ENCODE peak calls at places on chromosomes 12 and 14, in six cellular contexts. One of them, this sample, is unnamed. For H3K9me3, the result is how much of the 10 kb centered on the place peaks cover.

GRCh38 chr12:75954076-75954475 is 77.5 kb downstream of the PHLDA1 start:
- DNase-seq in uterus: no peak
- DNase-seq in aorta: no peak
- DNase-seq in psoas muscle: no peak
- DNase-seq in cardiac muscle cell: no peak
- DNase-seq in T-helper 17 cell: no peak
- DNase-seq in this sample: no peak

GRCh38 chr12:45303955-45304354 is 88.1 kb downstream of the ANO6 start:
- DNase-seq in aorta: no peak
- DNase-seq in psoas muscle: no peak
- DNase-seq in uterus: no peak
- DNase-seq in T-helper 17 cell: no peak
- DNase-seq in cardiac muscle cell: no peak
- DNase-seq in this sample: no peak

GRCh38 chr14:101019541-101019940 is 116.0 kb upstream of the RTL1 start:
- DNase-seq in cardiac muscle cell: no peak
- DNase-seq in psoas muscle: no peak
- DNase-seq in T-helper 17 cell: no peak
- DNase-seq in aorta: no peak
- DNase-seq in uterus: peak
- DNase-seq in this sample: peak

GRCh38 chr14:100246809-100247428 is 8.0 kb downstream of the YY1 start:
- DNase-seq in psoas muscle: no peak
- DNase-seq in aorta: no peak
- DNase-seq in T-helper 17 cell: no peak
- DNase-seq in uterus: no peak
- DNase-seq in cardiac muscle cell: peak
- DNase-seq in this sample: no peak

GRCh38 chr14:22583994-22584393 is 5.0 kb downstream of the DAD1 start:
- DNase-seq in psoas muscle: no peak
- DNase-seq in aorta: no peak
- DNase-seq in T-helper 17 cell: no peak
- DNase-seq in cardiac muscle cell: no peak
- DNase-seq in uterus: no peak
- DNase-seq in this sample: no peak

GRCh38 chr14:90814806-90815566 is 1.2 kb downstream of the TTC7B start:
- DNase-seq in psoas muscle: no peak
- DNase-seq in uterus: no peak
- DNase-seq in T-helper 17 cell: no peak
- DNase-seq in aorta: no peak
- DNase-seq in cardiac muscle cell: no peak
- DNase-seq in this sample: no peak

GRCh38 chr12:14937689-14938088 is 648 bp downstream of the ERP27 start:
- DNase-seq in aorta: no peak
- DNase-seq in cardiac muscle cell: no peak
- DNase-seq in T-helper 17 cell: no peak
- DNase-seq in psoas muscle: no peak
- DNase-seq in uterus: no peak
- DNase-seq in this sample: no peak

GRCh38 chr14:100131181-100131580 is 28.3 kb downstream of the DEGS2 start:
- DNase-seq in T-helper 17 cell: no peak
- DNase-seq in psoas muscle: no peak
- DNase-seq in cardiac muscle cell: no peak
- DNase-seq in uterus: no peak
- DNase-seq in aorta: no peak
- DNase-seq in this sample: no peak

GRCh38 chr12:14710632-14711324 is 14.4 kb upstream of the GUCY2C start:
- DNase-seq in psoas muscle: no peak
- DNase-seq in T-helper 17 cell: no peak
- DNase-seq in uterus: peak
- DNase-seq in aorta: no peak
- DNase-seq in cardiac muscle cell: peak
- DNase-seq in this sample: no peak

GRCh38 chr12:130719263-130719892 is 3.3 kb upstream of the RIMBP2 start:
- DNase-seq in aorta: no peak
- DNase-seq in T-helper 17 cell: no peak
- DNase-seq in uterus: no peak
- DNase-seq in psoas muscle: no peak
- DNase-seq in cardiac muscle cell: peak
- DNase-seq in this sample: no peak

GRCh38 chr12:17829813-17830212 is 260.2 kb downstream of the RERGL start:
- DNase-seq in T-helper 17 cell: no peak
- DNase-seq in cardiac muscle cell: no peak
- DNase-seq in psoas muscle: no peak
- DNase-seq in uterus: no peak
- DNase-seq in aorta: no peak
- DNase-seq in this sample: no peak

GRCh38 chr14:55581011-55581806 is 1.2 kb downstream of the KTN1 start:
- DNase-seq in psoas muscle: peak
- DNase-seq in T-helper 17 cell: peak
- DNase-seq in aorta: peak
- DNase-seq in uterus: peak
- DNase-seq in cardiac muscle cell: peak
- DNase-seq in this sample: peak

GRCh38 chr12:63319386-63319785 is 168.4 kb upstream of the AVPR1A start:
- DNase-seq in psoas muscle: no peak
- DNase-seq in cardiac muscle cell: peak
- DNase-seq in uterus: no peak
- DNase-seq in T-helper 17 cell: no peak
- DNase-seq in aorta: no peak
- DNase-seq in this sample: no peak

GRCh38 chr14:60311417-60311816 is 62.4 kb downstream of the PPM1A start:
- DNase-seq in uterus: no peak
- DNase-seq in aorta: no peak
- DNase-seq in T-helper 17 cell: no peak
- DNase-seq in cardiac muscle cell: no peak
- DNase-seq in psoas muscle: no peak
- DNase-seq in this sample: no peak

GRCh38 chr12:110269622-110270124 is 11.4 kb upstream of the ATP2A2 start:
- DNase-seq in cardiac muscle cell: no peak
- DNase-seq in aorta: no peak
- DNase-seq in T-helper 17 cell: no peak
- DNase-seq in uterus: peak
- DNase-seq in psoas muscle: no peak
- DNase-seq in this sample: peak

GRCh38 chr14:106738075-106738474 is 1211.7 kb downstream of the TMEM121 start:
- DNase-seq in cardiac muscle cell: no peak
- DNase-seq in aorta: no peak
- DNase-seq in psoas muscle: no peak
- DNase-seq in T-helper 17 cell: no peak
- DNase-seq in uterus: no peak
- DNase-seq in this sample: no peak

GRCh38 chr12:11669348-11669747 is 19.9 kb downstream of the ETV6 start:
- DNase-seq in psoas muscle: no peak
- DNase-seq in aorta: no peak
- DNase-seq in uterus: no peak
- DNase-seq in cardiac muscle cell: no peak
- DNase-seq in T-helper 17 cell: no peak
- DNase-seq in this sample: no peak

GRCh38 chr12:20822415-20822814 is 11.9 kb downstream of the SLCO1B3 start:
- DNase-seq in aorta: no peak
- DNase-seq in psoas muscle: no peak
- DNase-seq in T-helper 17 cell: no peak
- DNase-seq in uterus: no peak
- DNase-seq in cardiac muscle cell: no peak
- DNase-seq in this sample: no peak

GRCh38 chr14:77584809-77585208 is 31.6 kb downstream of the SPTLC2 start:
- DNase-seq in uterus: no peak
- DNase-seq in T-helper 17 cell: no peak
- DNase-seq in aorta: no peak
- DNase-seq in cardiac muscle cell: no peak
- DNase-seq in psoas muscle: no peak
- DNase-seq in this sample: no peak

GRCh38 chr12:51048601-51049369 is 658 bp downstream of the LETMD1 start:
- DNase-seq in uterus: no peak
- DNase-seq in psoas muscle: no peak
- DNase-seq in aorta: no peak
- DNase-seq in T-helper 17 cell: no peak
- DNase-seq in cardiac muscle cell: peak
- DNase-seq in this sample: no peak

GRCh38 chr12:85695316-85695715 is 140.9 kb downstream of the RASSF9 start:
- DNase-seq in uterus: no peak
- DNase-seq in psoas muscle: no peak
- DNase-seq in cardiac muscle cell: no peak
- DNase-seq in T-helper 17 cell: no peak
- DNase-seq in aorta: no peak
- DNase-seq in this sample: no peak

GRCh38 chr14:90556666-90557450 is 160.0 kb downstream of the CALM1 start:
- DNase-seq in cardiac muscle cell: no peak
- DNase-seq in psoas muscle: no peak
- DNase-seq in aorta: peak
- DNase-seq in T-helper 17 cell: no peak
- DNase-seq in uterus: no peak
- DNase-seq in this sample: no peak

GRCh38 chr12:69000540-69001243 is 67.7 kb upstream of the CPM start:
- DNase-seq in psoas muscle: no peak
- DNase-seq in aorta: no peak
- DNase-seq in cardiac muscle cell: no peak
- DNase-seq in uterus: no peak
- DNase-seq in T-helper 17 cell: no peak
- DNase-seq in this sample: no peak

GRCh38 chr12:92030618-92031017 is 115.0 kb downstream of the BTG1 start:
- DNase-seq in aorta: no peak
- DNase-seq in cardiac muscle cell: no peak
- DNase-seq in T-helper 17 cell: peak
- DNase-seq in psoas muscle: no peak
- DNase-seq in uterus: peak
- DNase-seq in this sample: peak

GRCh38 chr12:6567112-6567680 is 895 bp downstream of the NOP2 start:
- DNase-seq in cardiac muscle cell: no peak
- DNase-seq in aorta: no peak
- DNase-seq in psoas muscle: no peak
- DNase-seq in uterus: no peak
- DNase-seq in T-helper 17 cell: no peak
- DNase-seq in this sample: no peak

DNA sequence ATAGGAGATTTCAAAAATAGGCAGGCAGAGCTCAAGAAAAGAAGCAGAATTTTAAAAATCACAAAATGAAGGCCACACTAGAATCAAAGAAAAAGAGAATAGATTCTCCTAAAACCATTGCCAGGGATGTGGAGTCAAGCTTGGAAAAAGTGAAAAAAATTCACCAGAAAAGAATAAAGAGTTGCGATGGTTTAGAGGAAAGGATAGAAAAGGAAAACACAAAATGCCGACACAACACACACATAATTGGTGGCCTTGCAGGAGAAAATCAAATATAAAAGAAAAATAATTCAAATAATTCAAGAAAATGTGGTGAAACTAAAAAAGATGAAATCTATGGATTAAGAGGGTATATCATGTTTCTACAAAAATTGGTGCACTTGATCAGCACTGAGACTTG is 181.6 kb upstream of the C14orf180 start:
- DNase-seq in aorta: no peak
- DNase-seq in cardiac muscle cell: no peak
- DNase-seq in T-helper 17 cell: no peak
- DNase-seq in psoas muscle: no peak
- DNase-seq in uterus: no peak
- DNase-seq in this sample: no peak
- H3K9me3 ChIP-seq in aorta: under half
- H3K9me3 ChIP-seq in cardiac muscle cell: under half
- H3K9me3 ChIP-seq in T-helper 17 cell: under half
- H3K9me3 ChIP-seq in psoas muscle: under half
- H3K9me3 ChIP-seq in uterus: under half
- H3K9me3 ChIP-seq in this sample: under half

DNA sequence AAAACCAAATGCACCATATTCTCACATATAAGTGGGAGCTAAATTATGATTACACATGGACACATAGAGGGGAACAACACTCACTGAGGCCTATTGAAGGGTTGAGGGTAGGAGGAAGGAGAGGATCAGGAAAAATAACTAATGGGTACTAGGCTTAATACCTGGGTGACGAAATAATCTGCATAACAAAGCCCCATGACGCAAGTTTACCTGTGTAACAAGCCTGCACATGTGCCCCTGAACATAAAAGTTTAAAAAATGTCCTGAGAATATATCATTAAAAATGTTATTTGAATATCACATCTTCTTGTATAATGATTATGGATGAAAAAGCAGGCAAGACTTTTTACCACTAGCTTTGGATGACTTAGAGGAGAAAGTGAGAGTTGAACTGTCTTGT is 138.0 kb upstream of the NOVA1 start:
- DNase-seq in psoas muscle: no peak
- DNase-seq in T-helper 17 cell: no peak
- DNase-seq in cardiac muscle cell: no peak
- DNase-seq in uterus: no peak
- DNase-seq in aorta: no peak
- DNase-seq in this sample: no peak
- H3K9me3 ChIP-seq in psoas muscle: under half
- H3K9me3 ChIP-seq in T-helper 17 cell: under half
- H3K9me3 ChIP-seq in cardiac muscle cell: under half
- H3K9me3 ChIP-seq in uterus: under half
- H3K9me3 ChIP-seq in aorta: under half
- H3K9me3 ChIP-seq in this sample: under half

GRCh38 chr12:48177985-48178384 is 5.5 kb upstream of the CCDC184 start:
- DNase-seq in cardiac muscle cell: no peak
- DNase-seq in T-helper 17 cell: no peak
- DNase-seq in psoas muscle: no peak
- DNase-seq in uterus: no peak
- DNase-seq in aorta: no peak
- DNase-seq in this sample: no peak

GRCh38 chr12:48180857-48181495 is 2.5 kb upstream of the CCDC184 start:
- DNase-seq in psoas muscle: no peak
- DNase-seq in aorta: no peak
- DNase-seq in T-helper 17 cell: no peak
- DNase-seq in cardiac muscle cell: no peak
- DNase-seq in uterus: no peak
- DNase-seq in this sample: no peak

GRCh38 chr12:48180424-48180823 is 3.0 kb upstream of the CCDC184 start:
- DNase-seq in T-helper 17 cell: no peak
- DNase-seq in psoas muscle: no peak
- DNase-seq in aorta: no peak
- DNase-seq in uterus: no peak
- DNase-seq in cardiac muscle cell: no peak
- DNase-seq in this sample: no peak

GRCh38 chr12:48175613-48176416 is 7.6 kb upstream of the CCDC184 start:
- DNase-seq in T-helper 17 cell: no peak
- DNase-seq in uterus: no peak
- DNase-seq in psoas muscle: no peak
- DNase-seq in cardiac muscle cell: no peak
- DNase-seq in aorta: no peak
- DNase-seq in this sample: no peak

GRCh38 chr12:48176417-48176751 is 7.1 kb upstream of the CCDC184 start:
- DNase-seq in psoas muscle: no peak
- DNase-seq in aorta: no peak
- DNase-seq in uterus: no peak
- DNase-seq in cardiac muscle cell: no peak
- DNase-seq in T-helper 17 cell: no peak
- DNase-seq in this sample: no peak
- H3K9me3 ChIP-seq in psoas muscle: under half
- H3K9me3 ChIP-seq in aorta: under half
- H3K9me3 ChIP-seq in uterus: under half
- H3K9me3 ChIP-seq in cardiac muscle cell: under half
- H3K9me3 ChIP-seq in T-helper 17 cell: under half
- H3K9me3 ChIP-seq in this sample: under half

GRCh38 chr12:12683725-12684124 is 12.3 kb downstream of the GPR19 start:
- DNase-seq in aorta: no peak
- DNase-seq in uterus: no peak
- DNase-seq in psoas muscle: no peak
- DNase-seq in cardiac muscle cell: no peak
- DNase-seq in T-helper 17 cell: no peak
- DNase-seq in this sample: no peak
- H3K9me3 ChIP-seq in aorta: under half
- H3K9me3 ChIP-seq in uterus: under half
- H3K9me3 ChIP-seq in psoas muscle: under half
- H3K9me3 ChIP-seq in cardiac muscle cell: under half
- H3K9me3 ChIP-seq in T-helper 17 cell: under half
- H3K9me3 ChIP-seq in this sample: under half

GRCh38 chr12:2686280-2686646 is 108.5 kb upstream of the FKBP4 start:
- DNase-seq in cardiac muscle cell: no peak
- DNase-seq in psoas muscle: no peak
- DNase-seq in aorta: no peak
- DNase-seq in T-helper 17 cell: no peak
- DNase-seq in uterus: no peak
- DNase-seq in this sample: no peak
- H3K9me3 ChIP-seq in cardiac muscle cell: under half
- H3K9me3 ChIP-seq in psoas muscle: under half
- H3K9me3 ChIP-seq in aorta: under half
- H3K9me3 ChIP-seq in T-helper 17 cell: under half
- H3K9me3 ChIP-seq in uterus: under half
- H3K9me3 ChIP-seq in this sample: under half

This sample was measured in sigmoid colon.